ENCODE peak calls at places on chromosome 4, in five cellular contexts. Q, E, T, H and X are unnamed samples.

GRCh38 chr4:55083771-55084170 is 41.6 kb downstream of the KDR start:
- DNase-seq in E (no peak), Q (no peak), H (no peak), T (no peak), X (no peak)

GRCh38 chr4:7928711-7929505 is 10.8 kb downstream of the AFAP1 start:
- DNase-seq in Q (no peak), T (no peak), E (no peak), H (no peak), X (no peak)

GRCh38 chr4:91198951-91199350 is 1071.8 kb downstream of the CCSER1 start:
- DNase-seq in H (no peak), Q (peak), T (no peak), E (no peak), X (no peak)

GRCh38 chr4:158754385-158755180 is 14.2 kb upstream of the FNIP2 start:
- DNase-seq in T (no peak), E (no peak), Q (no peak), H (no peak), X (no peak)

GRCh38 chr4:88158360-88159136 is at the start of gene ABCG2:
- DNase-seq in H (no peak), Q (peak), E (peak), T (peak), X (no peak)

GRCh38 chr4:24363751-24364150 is 220.6 kb downstream of the DHX15 start:
- DNase-seq in T (peak), H (no peak), Q (no peak), E (no peak), X (no peak)

GRCh38 chr4:177271091-177271490 is 38.6 kb upstream of the NEIL3 start:
- DNase-seq in T (no peak), H (no peak), E (no peak), Q (no peak), X (no peak)

GRCh38 chr4:52824603-52825310 is 37.4 kb upstream of the RASL11B start:
- DNase-seq in E (no peak), T (no peak), H (no peak), Q (no peak), X (no peak)

GRCh38 chr4:105990933-105991332 is 95.7 kb downstream of the NPNT start:
- DNase-seq in E (peak), Q (peak), T (peak), H (no peak), X (peak)

GRCh38 chr4:185304944-185305690 is 90.6 kb downstream of the LRP2BP start:
- DNase-seq in T (no peak), H (no peak), E (no peak), Q (peak), X (no peak)

GRCh38 chr4:171629737-171630136 is 183.5 kb upstream of the GALNTL6 start:
- DNase-seq in T (no peak), E (no peak), H (no peak), Q (no peak), X (no peak)

GRCh38 chr4:102780476-102781144 is 19.8 kb upstream of the MANBA start:
- DNase-seq in Q (peak), H (no peak), T (no peak), E (no peak), X (peak)

GRCh38 chr4:82801910-82802521 is 3.4 kb upstream of the SCD5 start:
- DNase-seq in T (peak), H (no peak), Q (peak), E (no peak), X (peak)

GRCh38 chr4:15250021-15250441 is 177.8 kb upstream of the C1QTNF7 start:
- DNase-seq in Q (no peak), E (no peak), H (no peak), T (no peak), X (no peak)